ENCODE peak calls at places on chromosome 14, in nine cellular contexts. W is LoVo; T is mucosa of descending colon; K is adrenal gland; O is uterus; A is NCI-H1105 treated with DMSO at 0.1 percent for 48 hours; C is activated CD4-positive, alpha-beta T cell treated with anti-CD3 and anti-CD28 coated beads for 48 hours; D is caudate nucleus; V is midbrain. M is an unnamed sample.
A peak's percentile ranks its signal among the peaks of the same experiment; 100 is the strongest.

GRCh38 chr14:78752789-78753188 is 582.6 kb downstream of the NRXN3 start:
- DNase-seq in T (no peak), W (no peak), O (no peak), D (no peak), C (no peak), A (no peak), V (no peak), K (no peak), M (no peak)

GRCh38 chr14:84087986-84088531 is 1441.9 kb upstream of the FLRT2 start:
- DNase-seq in W (no peak), C (no peak), A (no peak), V (no peak), O (no peak), D (no peak), K (no peak), T (no peak), M (peak; percentile 60)

GRCh38 chr14:96097752-96098151 is 58.6 kb downstream of the C14orf132 start:
- DNase-seq in W (no peak), V (no peak), K (no peak), C (no peak), T (no peak), O (no peak), A (no peak), D (no peak), M (no peak)

GRCh38 chr14:38330262-38330661 is 74.4 kb upstream of the CLEC14A start:
- DNase-seq in W (no peak), C (no peak), A (no peak), T (no peak), O (no peak), K (no peak), V (no peak), D (no peak), M (no peak)

GRCh38 chr14:66476964-66477363 is 9.2 kb upstream of the CCDC196 start:
- DNase-seq in D (no peak), W (no peak), O (no peak), T (no peak), V (no peak), C (no peak), A (peak; percentile 7), K (no peak), M (no peak)

GRCh38 chr14:99189201-99189801 is 82.7 kb downstream of the BCL11B start:
- DNase-seq in V (peak; percentile 16), T (no peak), C (peak; percentile 65), A (no peak), K (no peak), W (no peak), D (no peak), O (no peak), M (no peak)

GRCh38 chr14:96764012-96764411 is 33.2 kb upstream of the VRK1 start:
- DNase-seq in C (no peak), V (no peak), K (no peak), O (no peak), A (no peak), T (no peak), D (no peak), W (no peak), M (no peak)

GRCh38 chr14:43155258-43155657 is 1351.8 kb downstream of the FSCB start:
- DNase-seq in A (no peak), D (no peak), K (no peak), C (no peak), T (no peak), W (no peak), O (no peak), V (no peak), M (no peak)

GRCh38 chr14:106417224-106418049 is 891.1 kb downstream of the TMEM121 start:
- DNase-seq in T (peak; percentile 50), K (peak; percentile 23), D (no peak), A (no peak), O (peak; percentile 15), V (no peak), W (no peak), C (peak; percentile 100), M (peak; percentile 40)

GRCh38 chr14:91606851-91607250 is 96.7 kb upstream of the PPP4R3A start:
- DNase-seq in D (no peak), C (no peak), A (no peak), T (no peak), V (no peak), O (no peak), W (no peak), K (no peak), M (no peak)

GRCh38 chr14:74395094-74395493 is 30.9 kb downstream of the SYNDIG1L start:
- DNase-seq in C (no peak), D (no peak), T (no peak), K (no peak), W (no peak), A (no peak), O (no peak), V (no peak), M (no peak)

GRCh38 chr14:63642656-63643382 is 1.1 kb upstream of the WDR89 start:
- DNase-seq in T (no peak), O (no peak), D (no peak), W (no peak), A (no peak), V (no peak), K (no peak), C (no peak), M (no peak)

GRCh38 chr14:93068721-93069120 is 47.0 kb downstream of the ITPK1 start:
- DNase-seq in T (no peak), A (no peak), K (no peak), D (no peak), C (no peak), V (no peak), O (no peak), W (no peak), M (no peak)

GRCh38 chr14:104132981-104133380 is 5.4 kb upstream of the KIF26A start:
- DNase-seq in C (no peak), D (no peak), O (no peak), W (no peak), K (no peak), A (no peak), V (no peak), T (peak; percentile 17), M (no peak)

GRCh38 chr14:63517354-63517753 is 25.8 kb downstream of the PPP2R5E start:
- DNase-seq in V (no peak), D (no peak), O (no peak), W (no peak), A (no peak), T (no peak), C (no peak), K (no peak), M (no peak)

GRCh38 chr14:104682107-104682593 is 7.3 kb upstream of the INF2 start:
- DNase-seq in V (no peak), W (no peak), O (no peak), C (no peak), T (peak; percentile 55), D (no peak), K (no peak), A (no peak), M (no peak)

GRCh38 chr14:33273978-33274377 is 335.3 kb downstream of the NPAS3 start:
- DNase-seq in A (no peak), K (no peak), V (no peak), W (no peak), T (no peak), C (no peak), D (no peak), O (no peak), M (no peak)

GRCh38 chr14:32435411-32435810 is 106.3 kb downstream of the AKAP6 start:
- DNase-seq in C (no peak), K (no peak), T (no peak), V (no peak), W (no peak), O (no peak), D (no peak), A (no peak), M (no peak)

GRCh38 chr14:76456200-76456599 is 80.3 kb downstream of the ESRRB start:
- DNase-seq in D (no peak), C (peak; percentile 64), A (peak; percentile 54), W (peak; percentile 23), T (no peak), O (no peak), K (peak; percentile 45), V (no peak), M (no peak)

GRCh38 chr14:58171090-58171489 is 19.1 kb upstream of the ARMH4 start:
- DNase-seq in V (peak; percentile 21), T (peak; percentile 78), W (peak; percentile 81), O (peak; percentile 43), C (peak; percentile 74), K (peak; percentile 97), A (peak; percentile 93), D (peak; percentile 18), M (peak; percentile 64)

GRCh38 chr14:60249321-60250251 is 565 bp downstream of the PPM1A start:
- DNase-seq in D (peak; percentile 39), W (peak; percentile 59), O (peak; percentile 67), K (peak; percentile 76), V (peak; percentile 65), C (peak; percentile 68), A (peak; percentile 69), T (peak; percentile 88), M (peak; percentile 80)

GRCh38 chr14:41607119-41607785 is 576 bp downstream of the LRFN5 start:
- DNase-seq in C (no peak), D (no peak), O (no peak), V (peak; percentile 36), A (peak; percentile 83), T (no peak), K (peak; percentile 24), W (no peak), M (no peak)

GRCh38 chr14:65686761-65687160 is 274.2 kb downstream of the FUT8 start:
- DNase-seq in T (no peak), K (no peak), C (no peak), V (no peak), O (no peak), D (no peak), W (no peak), A (no peak), M (no peak)

GRCh38 chr14:76901171-76902055 is 75.2 kb downstream of the LRRC74A start:
- DNase-seq in V (no peak), D (no peak), K (no peak), O (no peak), W (no peak), T (no peak), A (no peak), C (no peak), M (no peak)

GRCh38 chr14:91310620-91311283 is 66.2 kb upstream of the GPR68 start:
- DNase-seq in C (peak; percentile 36), A (no peak), W (no peak), V (no peak), O (no peak), K (no peak), T (no peak), D (no peak), M (no peak)

GRCh38 chr14:102015045-102015685 is 50.8 kb downstream of the DYNC1H1 start:
- DNase-seq in W (no peak), O (no peak), A (no peak), K (no peak), C (no peak), D (no peak), T (no peak), V (no peak), M (no peak)

GRCh38 chr14:23063601-23064000 is 6.3 kb upstream of the CDH24 start:
- DNase-seq in A (no peak), W (no peak), V (no peak), D (no peak), C (no peak), O (no peak), T (no peak), K (no peak), M (no peak)

GRCh38 chr14:75295491-75296338 is 17.1 kb downstream of the FOS start:
- DNase-seq in W (peak; percentile 79), D (peak; percentile 69), C (peak; percentile 86), O (peak; percentile 84), T (peak; percentile 89), K (peak; percentile 84), A (peak; percentile 62), V (peak; percentile 89), M (peak; percentile 77)

GRCh38 chr14:37230551-37231194 is 32.9 kb downstream of the MIPOL1 start:
- DNase-seq in O (no peak), T (no peak), V (peak; percentile 69), A (peak; percentile 81), W (peak; percentile 68), D (no peak), C (no peak), K (peak; percentile 16), M (no peak)

GRCh38 chr14:78567343-78567742 is 397.2 kb downstream of the NRXN3 start:
- DNase-seq in V (no peak), O (no peak), D (no peak), W (no peak), K (no peak), A (peak; percentile 42), C (no peak), T (no peak), M (no peak)

GRCh38 chr14:102699416-102700110 is 77.7 kb upstream of the TRAF3 start:
- DNase-seq in V (no peak), K (no peak), T (no peak), O (no peak), D (no peak), W (no peak), A (no peak), C (no peak), M (no peak)